ENCODE peak calls at places on chromosomes 7 and 10, in eight cellular contexts. L is Right ventricle myocardium superior; W is NCI-H2081 treated with DMSO at 0.1 percent for 48 hours; D is choroid plexus epithelial cell; A is activated naive CD8-positive, alpha-beta T cell treated with anti-CD3 and anti-CD28 coated beads for 36 hours; C is HL-60; P is iris pigment epithelial cell; E is AG08395. V is an unnamed sample.

GRCh38 chr10:22712246-22712958 is 2.0 kb downstream of the PIP4K2A start:
- DNase-seq in L (no peak), W (no peak), D (peak; percentile 49), A (no peak), C (no peak), P (peak; percentile 41), E (peak; percentile 49), V (no peak)

GRCh38 chr7:95471076-95471475 is 14.7 kb upstream of the ASB4 start:
- DNase-seq in L (no peak), W (no peak), D (no peak), A (no peak), C (no peak), P (no peak), E (no peak), V (no peak)

GRCh38 chr7:127949670-127950069 is 81.6 kb downstream of the LRRC4 start:
- DNase-seq in L (no peak), W (no peak), D (no peak), A (no peak), C (no peak), P (no peak), E (no peak), V (no peak)

GRCh38 chr7:148521271-148521670 is 69.3 kb upstream of the C7orf33 start:
- DNase-seq in L (no peak), W (no peak), D (no peak), A (no peak), C (no peak), P (no peak), E (no peak), V (no peak)

GRCh38 chr7:148718431-148718830 is 19.7 kb downstream of the CUL1 start:
- DNase-seq in L (no peak), W (no peak), D (no peak), A (no peak), C (no peak), P (no peak), E (no peak), V (no peak)

GRCh38 chr7:127710635-127711034 is 58.6 kb downstream of the SND1 start:
- DNase-seq in L (no peak), W (no peak), D (peak; percentile 24), A (no peak), C (no peak), P (no peak), E (no peak), V (no peak)

GRCh38 chr7:73358590-73359275 is 30.8 kb downstream of the FKBP6 start:
- DNase-seq in L (no peak), W (no peak), D (no peak), A (no peak), C (no peak), P (no peak), E (no peak), V (no peak)

GRCh38 chr7:55493416-55493815 is 78.9 kb downstream of the VOPP1 start:
- DNase-seq in L (no peak), W (no peak), D (no peak), A (no peak), C (no peak), P (no peak), E (peak; percentile 22), V (no peak)

GRCh38 chr7:117269895-117270294 is 53.0 kb downstream of the WNT2 start:
- DNase-seq in L (no peak), W (no peak), D (peak; percentile 79), A (no peak), C (no peak), P (peak; percentile 91), E (peak; percentile 50), V (no peak)

GRCh38 chr10:88974012-88974411 is 16.6 kb upstream of the FAS start:
- DNase-seq in L (no peak), W (no peak), D (no peak), A (no peak), C (no peak), P (peak; percentile 45), E (peak; percentile 38), V (no peak)

GRCh38 chr7:99260395-99260794 is 12.2 kb upstream of the MYH16 start:
- DNase-seq in L (no peak), W (no peak), D (no peak), A (no peak), C (no peak), P (no peak), E (no peak), V (no peak)

GRCh38 chr7:101650579-101651081 is 21.5 kb upstream of the MYL10 start:
- DNase-seq in L (no peak), W (no peak), D (no peak), A (no peak), C (no peak), P (no peak), E (peak; percentile 53), V (no peak)

GRCh38 chr7:117673367-117673766 is 193.5 kb downstream of the CFTR start:
- DNase-seq in L (peak; percentile 46), W (no peak), D (no peak), A (no peak), C (no peak), P (no peak), E (no peak), V (no peak)

GRCh38 chr10:76036410-76036940 is 605.1 kb downstream of the LRMDA start:
- DNase-seq in L (peak; percentile 80), W (no peak), D (peak; percentile 81), A (peak; percentile 29), C (peak; percentile 17), P (peak; percentile 60), E (peak; percentile 84), V (no peak)

GRCh38 chr7:5211730-5212482 is 21.9 kb downstream of the WIPI2 start:
- DNase-seq in L (no peak), W (no peak), D (no peak), A (no peak), C (no peak), P (no peak), E (no peak), V (no peak)

GRCh38 chr7:81233208-81233940 is 314.5 kb upstream of the SEMA3C start:
- DNase-seq in L (peak; percentile 36), W (no peak), D (no peak), A (no peak), C (no peak), P (no peak), E (peak; percentile 15), V (no peak)

GRCh38 chr7:121966538-121967332 is 93.8 kb downstream of the PTPRZ1 start:
- DNase-seq in L (no peak), W (no peak), D (no peak), A (no peak), C (no peak), P (no peak), E (no peak), V (no peak)

GRCh38 chr7:98107313-98107691 is 640 bp downstream of the LMTK2 start:
- DNase-seq in L (no peak), W (no peak), D (peak; percentile 29), A (peak; percentile 28), C (no peak), P (peak; percentile 14), E (no peak), V (peak; percentile 27)

GRCh38 chr10:124703778-124704427 is 40.3 kb downstream of the FAM53B start:
- DNase-seq in L (peak; percentile 92), W (no peak), D (peak; percentile 44), A (no peak), C (no peak), P (peak; percentile 41), E (peak; percentile 38), V (no peak)

GRCh38 chr10:43902842-43903241 is 254.2 kb upstream of the ZNF32 start:
- DNase-seq in L (no peak), W (no peak), D (no peak), A (no peak), C (no peak), P (no peak), E (no peak), V (no peak)

GRCh38 chr10:22478555-22479334 is 133.4 kb downstream of the SPAG6 start:
- DNase-seq in L (no peak), W (no peak), D (no peak), A (no peak), C (no peak), P (no peak), E (no peak), V (no peak)

GRCh38 chr7:77453531-77453930 is 37.4 kb upstream of the GSAP start:
- DNase-seq in L (no peak), W (no peak), D (peak; percentile 85), A (no peak), C (no peak), P (peak; percentile 73), E (no peak), V (no peak)

GRCh38 chr7:107158028-107158427 is 10.8 kb upstream of the HBP1 start:
- DNase-seq in L (no peak), W (no peak), D (no peak), A (no peak), C (no peak), P (no peak), E (no peak), V (no peak)

GRCh38 chr10:19815478-19816419 is 483 bp upstream of the PLXDC2 start:
- DNase-seq in L (peak; percentile 82), W (no peak), D (peak; percentile 80), A (peak; percentile 10), C (no peak), P (peak; percentile 71), E (no peak), V (no peak)

GRCh38 chr10:51109821-51110533 is 35.7 kb downstream of the PRKG1 start:
- DNase-seq in L (no peak), W (no peak), D (peak; percentile 52), A (no peak), C (no peak), P (peak; percentile 71), E (no peak), V (no peak)

GRCh38 chr7:123727071-123727837 is 21.5 kb downstream of the WASL start:
- DNase-seq in L (no peak), W (no peak), D (peak; percentile 90), A (no peak), C (no peak), P (peak; percentile 92), E (peak; percentile 72), V (no peak)

GRCh38 chr7:155998328-155998691 is 186.0 kb upstream of the SHH start:
- DNase-seq in L (no peak), W (no peak), D (no peak), A (peak; percentile 76), C (no peak), P (no peak), E (no peak), V (no peak)

GRCh38 chr7:159191236-159191635 is 46.6 kb upstream of the VIPR2 start:
- DNase-seq in L (no peak), W (no peak), D (no peak), A (no peak), C (no peak), P (no peak), E (no peak), V (no peak)

GRCh38 chr7:74185016-74185415 is 10.9 kb downstream of the EIF4H start:
- DNase-seq in L (no peak), W (no peak), D (no peak), A (no peak), C (no peak), P (no peak), E (no peak), V (no peak)

GRCh38 chr10:125375210-125375609 is 214.8 kb upstream of the CTBP2 start:
- DNase-seq in L (no peak), W (no peak), D (peak; percentile 5), A (no peak), C (no peak), P (peak; percentile 1), E (no peak), V (no peak)

GRCh38 chr7:35993663-35994622 is 159.1 kb upstream of the EEPD1 start:
- DNase-seq in L (no peak), W (no peak), D (peak; percentile 79), A (no peak), C (no peak), P (peak; percentile 68), E (no peak), V (no peak)

GRCh38 chr7:66921396-66921917 is 432 bp downstream of the TMEM248 start:
- DNase-seq in L (peak; percentile 49), W (no peak), D (peak; percentile 43), A (no peak), C (no peak), P (peak; percentile 51), E (peak; percentile 60), V (no peak)

GRCh38 chr7:8365499-8366110 is 67.8 kb upstream of the NXPH1 start:
- DNase-seq in L (no peak), W (peak; percentile 36), D (no peak), A (no peak), C (no peak), P (peak; percentile 4), E (no peak), V (no peak)

GRCh38 chr10:120727001-120727400 is 124.2 kb upstream of the WDR11 start:
- DNase-seq in L (no peak), W (no peak), D (peak; percentile 29), A (no peak), C (no peak), P (peak; percentile 10), E (no peak), V (no peak)